ENCODE peak calls at places on chromosomes 11 and 22, in five cellular contexts. One of them, this sample, is unnamed.

GRCh38 chr11:35160248-35160820 is 21.4 kb downstream of the CD44 start:
- DNase-seq in stimulated activated CD4-positive, alpha-beta T cell treated with anti-CD3 and anti-CD28 coated beads, Interleukin-1b, Interleukin-23, amount 100 ng/mL, for 24 hours: no peak
- DNase-seq in Caco-2: no peak
- DNase-seq in transverse colon: no peak
- DNase-seq in T-helper 2 cell treated with Interferon-gamma antibody and Interleukin-4, amounts not matched to agents 5 μg/mL and 100 μg/mL, for 36 hours: no peak
- DNase-seq in this sample: no peak

GRCh38 chr11:113137735-113138529 is 176.5 kb upstream of the TTC12 start:
- DNase-seq in stimulated activated CD4-positive, alpha-beta T cell treated with anti-CD3 and anti-CD28 coated beads, Interleukin-1b, Interleukin-23, amount 100 ng/mL, for 24 hours: no peak
- DNase-seq in Caco-2: no peak
- DNase-seq in transverse colon: no peak
- DNase-seq in T-helper 2 cell treated with Interferon-gamma antibody and Interleukin-4, amounts not matched to agents 5 μg/mL and 100 μg/mL, for 36 hours: no peak
- DNase-seq in this sample: no peak

GRCh38 chr11:47387944-47388696 is 9.8 kb upstream of the SPI1 start:
- DNase-seq in stimulated activated CD4-positive, alpha-beta T cell treated with anti-CD3 and anti-CD28 coated beads, Interleukin-1b, Interleukin-23, amount 100 ng/mL, for 24 hours: no peak
- DNase-seq in Caco-2: no peak
- DNase-seq in transverse colon: no peak
- DNase-seq in T-helper 2 cell treated with Interferon-gamma antibody and Interleukin-4, amounts not matched to agents 5 μg/mL and 100 μg/mL, for 36 hours: no peak
- DNase-seq in this sample: no peak

GRCh38 chr11:131977854-131978253 is 607.4 kb downstream of the NTM start:
- DNase-seq in stimulated activated CD4-positive, alpha-beta T cell treated with anti-CD3 and anti-CD28 coated beads, Interleukin-1b, Interleukin-23, amount 100 ng/mL, for 24 hours: no peak
- DNase-seq in Caco-2: no peak
- DNase-seq in transverse colon: no peak
- DNase-seq in T-helper 2 cell treated with Interferon-gamma antibody and Interleukin-4, amounts not matched to agents 5 μg/mL and 100 μg/mL, for 36 hours: no peak
- DNase-seq in this sample: no peak

GRCh38 chr11:72625746-72626636 is 48.2 kb downstream of the PDE2A start:
- DNase-seq in stimulated activated CD4-positive, alpha-beta T cell treated with anti-CD3 and anti-CD28 coated beads, Interleukin-1b, Interleukin-23, amount 100 ng/mL, for 24 hours: no peak
- DNase-seq in Caco-2: no peak
- DNase-seq in transverse colon: peak; percentile 52
- DNase-seq in T-helper 2 cell treated with Interferon-gamma antibody and Interleukin-4, amounts not matched to agents 5 μg/mL and 100 μg/mL, for 36 hours: no peak
- DNase-seq in this sample: no peak

GRCh38 chr11:91591021-91591420 is 633.6 kb upstream of the FAT3 start:
- DNase-seq in stimulated activated CD4-positive, alpha-beta T cell treated with anti-CD3 and anti-CD28 coated beads, Interleukin-1b, Interleukin-23, amount 100 ng/mL, for 24 hours: no peak
- DNase-seq in Caco-2: no peak
- DNase-seq in transverse colon: no peak
- DNase-seq in T-helper 2 cell treated with Interferon-gamma antibody and Interleukin-4, amounts not matched to agents 5 μg/mL and 100 μg/mL, for 36 hours: no peak
- DNase-seq in this sample: no peak

GRCh38 chr11:31529189-31529588 is 19.6 kb downstream of the ELP4 start:
- DNase-seq in stimulated activated CD4-positive, alpha-beta T cell treated with anti-CD3 and anti-CD28 coated beads, Interleukin-1b, Interleukin-23, amount 100 ng/mL, for 24 hours: no peak
- DNase-seq in Caco-2: no peak
- DNase-seq in transverse colon: no peak
- DNase-seq in T-helper 2 cell treated with Interferon-gamma antibody and Interleukin-4, amounts not matched to agents 5 μg/mL and 100 μg/mL, for 36 hours: no peak
- DNase-seq in this sample: no peak

GRCh38 chr11:103202048-103202651 is 92.9 kb downstream of the DYNC2H1 start:
- DNase-seq in stimulated activated CD4-positive, alpha-beta T cell treated with anti-CD3 and anti-CD28 coated beads, Interleukin-1b, Interleukin-23, amount 100 ng/mL, for 24 hours: no peak
- DNase-seq in Caco-2: no peak
- DNase-seq in transverse colon: no peak
- DNase-seq in T-helper 2 cell treated with Interferon-gamma antibody and Interleukin-4, amounts not matched to agents 5 μg/mL and 100 μg/mL, for 36 hours: no peak
- DNase-seq in this sample: no peak

GRCh38 chr11:16291729-16292128 is 64.6 kb downstream of the SOX6 start:
- DNase-seq in stimulated activated CD4-positive, alpha-beta T cell treated with anti-CD3 and anti-CD28 coated beads, Interleukin-1b, Interleukin-23, amount 100 ng/mL, for 24 hours: no peak
- DNase-seq in Caco-2: no peak
- DNase-seq in transverse colon: no peak
- DNase-seq in T-helper 2 cell treated with Interferon-gamma antibody and Interleukin-4, amounts not matched to agents 5 μg/mL and 100 μg/mL, for 36 hours: no peak
- DNase-seq in this sample: no peak

GRCh38 chr11:68677432-68677831 is 6.9 kb upstream of the GAL start:
- DNase-seq in stimulated activated CD4-positive, alpha-beta T cell treated with anti-CD3 and anti-CD28 coated beads, Interleukin-1b, Interleukin-23, amount 100 ng/mL, for 24 hours: no peak
- DNase-seq in Caco-2: peak; percentile 42
- DNase-seq in transverse colon: no peak
- DNase-seq in T-helper 2 cell treated with Interferon-gamma antibody and Interleukin-4, amounts not matched to agents 5 μg/mL and 100 μg/mL, for 36 hours: no peak
- DNase-seq in this sample: no peak

GRCh38 chr22:23305922-23306374 is 125.6 kb downstream of the BCR start:
- DNase-seq in stimulated activated CD4-positive, alpha-beta T cell treated with anti-CD3 and anti-CD28 coated beads, Interleukin-1b, Interleukin-23, amount 100 ng/mL, for 24 hours: no peak
- DNase-seq in Caco-2: no peak
- DNase-seq in transverse colon: peak; percentile 33
- DNase-seq in T-helper 2 cell treated with Interferon-gamma antibody and Interleukin-4, amounts not matched to agents 5 μg/mL and 100 μg/mL, for 36 hours: no peak
- DNase-seq in this sample: peak; percentile 68

GRCh38 chr11:122632178-122632824 is 23.2 kb upstream of the UBASH3B start:
- DNase-seq in stimulated activated CD4-positive, alpha-beta T cell treated with anti-CD3 and anti-CD28 coated beads, Interleukin-1b, Interleukin-23, amount 100 ng/mL, for 24 hours: no peak
- DNase-seq in Caco-2: peak; percentile 17
- DNase-seq in transverse colon: no peak
- DNase-seq in T-helper 2 cell treated with Interferon-gamma antibody and Interleukin-4, amounts not matched to agents 5 μg/mL and 100 μg/mL, for 36 hours: no peak
- DNase-seq in this sample: no peak

GRCh38 chr11:64028398-64029115 is 7.2 kb upstream of the FLRT1 start:
- DNase-seq in stimulated activated CD4-positive, alpha-beta T cell treated with anti-CD3 and anti-CD28 coated beads, Interleukin-1b, Interleukin-23, amount 100 ng/mL, for 24 hours: no peak
- DNase-seq in Caco-2: no peak
- DNase-seq in transverse colon: no peak
- DNase-seq in T-helper 2 cell treated with Interferon-gamma antibody and Interleukin-4, amounts not matched to agents 5 μg/mL and 100 μg/mL, for 36 hours: no peak
- DNase-seq in this sample: no peak

GRCh38 chr11:14288189-14288935 is 70.6 kb downstream of the RRAS2 start:
- DNase-seq in stimulated activated CD4-positive, alpha-beta T cell treated with anti-CD3 and anti-CD28 coated beads, Interleukin-1b, Interleukin-23, amount 100 ng/mL, for 24 hours: no peak
- DNase-seq in Caco-2: no peak
- DNase-seq in transverse colon: no peak
- DNase-seq in T-helper 2 cell treated with Interferon-gamma antibody and Interleukin-4, amounts not matched to agents 5 μg/mL and 100 μg/mL, for 36 hours: no peak
- DNase-seq in this sample: no peak

GRCh38 chr22:29742319-29742718 is 22.5 kb downstream of the CABP7 start:
- DNase-seq in stimulated activated CD4-positive, alpha-beta T cell treated with anti-CD3 and anti-CD28 coated beads, Interleukin-1b, Interleukin-23, amount 100 ng/mL, for 24 hours: no peak
- DNase-seq in Caco-2: no peak
- DNase-seq in transverse colon: no peak
- DNase-seq in T-helper 2 cell treated with Interferon-gamma antibody and Interleukin-4, amounts not matched to agents 5 μg/mL and 100 μg/mL, for 36 hours: no peak
- DNase-seq in this sample: no peak

GRCh38 chr11:77522215-77522614 is 48.3 kb upstream of the PAK1 start:
- DNase-seq in stimulated activated CD4-positive, alpha-beta T cell treated with anti-CD3 and anti-CD28 coated beads, Interleukin-1b, Interleukin-23, amount 100 ng/mL, for 24 hours: no peak
- DNase-seq in Caco-2: no peak
- DNase-seq in transverse colon: no peak
- DNase-seq in T-helper 2 cell treated with Interferon-gamma antibody and Interleukin-4, amounts not matched to agents 5 μg/mL and 100 μg/mL, for 36 hours: no peak
- DNase-seq in this sample: no peak

This sample was measured in Peyer's patch.